ENCODE peak calls at places on chromosomes 12 and 14, in eight cellular contexts. One of them, this sample, is unnamed.

GRCh38 chr12:85350356-85350755 is 70.3 kb downstream of the ALX1 start:
- DNase-seq in IMR-90: no peak
- DNase-seq in CD8-positive, alpha-beta T cell: no peak
- DNase-seq in breast epithelium: no peak
- DNase-seq in lower lobe of right lung: no peak
- DNase-seq in stomach: no peak
- DNase-seq in hepatocyte: no peak
- DNase-seq in heart left ventricle: no peak
- DNase-seq in this sample: no peak

GRCh38 chr14:60637490-60638452 is 11.5 kb downstream of the SIX1 start:
- DNase-seq in lower lobe of right lung: no peak
- DNase-seq in IMR-90: peak
- DNase-seq in stomach: no peak
- DNase-seq in breast epithelium: no peak
- DNase-seq in heart left ventricle: no peak
- DNase-seq in hepatocyte: peak
- DNase-seq in CD8-positive, alpha-beta T cell: no peak
- DNase-seq in this sample: no peak

GRCh38 chr14:41810362-41810761 is 203.7 kb downstream of the LRFN5 start:
- DNase-seq in heart left ventricle: no peak
- DNase-seq in hepatocyte: no peak
- DNase-seq in breast epithelium: no peak
- DNase-seq in IMR-90: no peak
- DNase-seq in lower lobe of right lung: no peak
- DNase-seq in CD8-positive, alpha-beta T cell: no peak
- DNase-seq in stomach: no peak
- DNase-seq in this sample: no peak

GRCh38 chr12:54033980-54034783 is 1.3 kb downstream of the HOXC5 start:
- DNase-seq in CD8-positive, alpha-beta T cell: no peak
- DNase-seq in hepatocyte: no peak
- DNase-seq in heart left ventricle: no peak
- DNase-seq in stomach: no peak
- DNase-seq in IMR-90: no peak
- DNase-seq in lower lobe of right lung: no peak
- DNase-seq in breast epithelium: no peak
- DNase-seq in this sample: peak

GRCh38 chr12:58443273-58443980 is 476.9 kb downstream of the LRIG3 start:
- DNase-seq in stomach: no peak
- DNase-seq in breast epithelium: no peak
- DNase-seq in lower lobe of right lung: no peak
- DNase-seq in CD8-positive, alpha-beta T cell: no peak
- DNase-seq in IMR-90: peak
- DNase-seq in heart left ventricle: no peak
- DNase-seq in hepatocyte: peak
- DNase-seq in this sample: no peak

GRCh38 chr12:124599074-124599999 is 31.9 kb upstream of the NCOR2 start:
- DNase-seq in hepatocyte: no peak
- DNase-seq in IMR-90: peak
- DNase-seq in breast epithelium: no peak
- DNase-seq in CD8-positive, alpha-beta T cell: no peak
- DNase-seq in heart left ventricle: no peak
- DNase-seq in lower lobe of right lung: no peak
- DNase-seq in stomach: no peak
- DNase-seq in this sample: no peak

GRCh38 chr12:12986775-12987332 is 13.2 kb downstream of the HEBP1 start:
- DNase-seq in CD8-positive, alpha-beta T cell: no peak
- DNase-seq in IMR-90: no peak
- DNase-seq in breast epithelium: no peak
- DNase-seq in stomach: no peak
- DNase-seq in lower lobe of right lung: no peak
- DNase-seq in heart left ventricle: no peak
- DNase-seq in hepatocyte: no peak
- DNase-seq in this sample: no peak

GRCh38 chr14:76564471-76565119 is 188.7 kb downstream of the ESRRB start:
- DNase-seq in lower lobe of right lung: no peak
- DNase-seq in IMR-90: no peak
- DNase-seq in hepatocyte: no peak
- DNase-seq in breast epithelium: no peak
- DNase-seq in heart left ventricle: no peak
- DNase-seq in stomach: no peak
- DNase-seq in CD8-positive, alpha-beta T cell: no peak
- DNase-seq in this sample: no peak

GRCh38 chr14:33451211-33451610 is 499.7 kb downstream of the EGLN3 start:
- DNase-seq in breast epithelium: no peak
- DNase-seq in CD8-positive, alpha-beta T cell: no peak
- DNase-seq in stomach: no peak
- DNase-seq in lower lobe of right lung: no peak
- DNase-seq in hepatocyte: no peak
- DNase-seq in IMR-90: no peak
- DNase-seq in heart left ventricle: no peak
- DNase-seq in this sample: no peak

GRCh38 chr12:55829967-55830600 is 697 bp upstream of the DNAJC14 start:
- DNase-seq in breast epithelium: peak
- DNase-seq in IMR-90: no peak
- DNase-seq in hepatocyte: peak
- DNase-seq in CD8-positive, alpha-beta T cell: peak
- DNase-seq in stomach: peak
- DNase-seq in heart left ventricle: peak
- DNase-seq in lower lobe of right lung: peak
- DNase-seq in this sample: peak

GRCh38 chr14:58947816-58948440 is 240.5 kb upstream of the DAAM1 start:
- DNase-seq in IMR-90: no peak
- DNase-seq in stomach: no peak
- DNase-seq in heart left ventricle: no peak
- DNase-seq in lower lobe of right lung: no peak
- DNase-seq in hepatocyte: peak
- DNase-seq in breast epithelium: no peak
- DNase-seq in CD8-positive, alpha-beta T cell: no peak
- DNase-seq in this sample: no peak

GRCh38 chr14:25053585-25053984 is 3.6 kb upstream of the STXBP6 start:
- DNase-seq in IMR-90: no peak
- DNase-seq in lower lobe of right lung: no peak
- DNase-seq in heart left ventricle: no peak
- DNase-seq in CD8-positive, alpha-beta T cell: no peak
- DNase-seq in hepatocyte: no peak
- DNase-seq in stomach: no peak
- DNase-seq in breast epithelium: no peak
- DNase-seq in this sample: no peak

GRCh38 chr12:113333111-113333750 is 1.7 kb downstream of the SLC8B1 start:
- DNase-seq in breast epithelium: no peak
- DNase-seq in lower lobe of right lung: no peak
- DNase-seq in CD8-positive, alpha-beta T cell: no peak
- DNase-seq in stomach: no peak
- DNase-seq in heart left ventricle: no peak
- DNase-seq in IMR-90: no peak
- DNase-seq in hepatocyte: no peak
- DNase-seq in this sample: no peak

GRCh38 chr14:26527095-26527494 is 70.7 kb downstream of the NOVA1 start:
- DNase-seq in stomach: no peak
- DNase-seq in breast epithelium: no peak
- DNase-seq in IMR-90: peak
- DNase-seq in hepatocyte: no peak
- DNase-seq in lower lobe of right lung: no peak
- DNase-seq in heart left ventricle: no peak
- DNase-seq in CD8-positive, alpha-beta T cell: no peak
- DNase-seq in this sample: no peak

GRCh38 chr12:116595186-116595585 is 36.0 kb downstream of the MAP1LC3B2 start:
- DNase-seq in stomach: no peak
- DNase-seq in CD8-positive, alpha-beta T cell: no peak
- DNase-seq in lower lobe of right lung: no peak
- DNase-seq in breast epithelium: no peak
- DNase-seq in hepatocyte: no peak
- DNase-seq in heart left ventricle: no peak
- DNase-seq in IMR-90: no peak
- DNase-seq in this sample: no peak

DNA sequence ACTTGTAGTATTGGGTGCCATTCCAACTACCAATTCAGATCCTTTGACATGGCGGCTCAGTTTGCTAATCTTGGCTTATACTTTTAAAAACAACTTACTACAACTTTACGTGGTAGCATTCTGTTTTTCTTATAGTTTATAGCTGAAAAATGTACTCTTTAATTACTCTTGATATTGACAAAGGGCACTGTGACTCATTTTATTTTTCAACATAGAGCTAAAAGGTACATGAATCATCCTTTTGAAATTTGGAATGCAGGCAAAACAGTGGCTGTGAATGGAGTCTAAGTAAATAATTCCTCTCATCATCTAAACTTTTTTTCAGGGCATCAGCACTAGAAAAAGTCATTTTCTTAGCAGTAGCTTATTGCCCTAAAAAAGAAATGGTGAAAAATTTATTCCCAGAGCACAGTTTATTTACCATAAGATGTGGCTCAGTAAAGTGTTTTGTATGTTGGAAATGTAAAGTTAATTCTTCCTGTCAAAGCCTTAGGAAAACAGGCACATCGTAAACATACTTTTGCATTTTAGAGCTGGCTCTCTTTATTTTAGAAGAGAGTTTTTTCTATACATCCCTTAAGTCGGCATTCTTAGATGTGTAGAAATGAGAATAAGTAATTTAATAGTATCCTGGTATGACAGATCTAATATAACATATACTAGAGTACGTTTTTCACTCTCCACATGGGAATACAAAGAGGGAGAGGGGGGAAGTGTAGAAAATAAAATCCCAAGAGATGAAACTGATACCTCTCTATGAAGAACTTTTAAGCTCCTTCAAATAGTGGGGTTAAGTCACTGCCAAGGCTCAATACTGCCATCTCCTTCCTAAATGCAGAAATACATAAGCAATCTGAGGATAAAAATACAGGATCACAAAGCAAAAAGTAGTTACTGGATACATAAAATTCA is 55.2 kb downstream of the SLC25A21 start:
- DNase-seq in heart left ventricle: no peak
- DNase-seq in CD8-positive, alpha-beta T cell: no peak
- DNase-seq in hepatocyte: peak
- DNase-seq in stomach: no peak
- DNase-seq in lower lobe of right lung: no peak
- DNase-seq in IMR-90: peak
- DNase-seq in breast epithelium: no peak
- DNase-seq in this sample: no peak
- TF ChIP-seq CTCF in heart left ventricle: no peak
- TF ChIP-seq CTCF in CD8-positive, alpha-beta T cell: no peak
- TF ChIP-seq CTCF in hepatocyte: peak
- TF ChIP-seq CTCF in stomach: no peak
- TF ChIP-seq CTCF in lower lobe of right lung: no peak
- TF ChIP-seq CTCF in IMR-90: peak
- TF ChIP-seq CTCF in breast epithelium: no peak
- TF ChIP-seq CTCF in this sample: no peak

GRCh38 chr14:50233335-50234250 is 2.2 kb upstream of the SOS2 start:
- DNase-seq in breast epithelium: no peak
- DNase-seq in heart left ventricle: no peak
- DNase-seq in IMR-90: no peak
- DNase-seq in CD8-positive, alpha-beta T cell: no peak
- DNase-seq in lower lobe of right lung: no peak
- DNase-seq in hepatocyte: no peak
- DNase-seq in stomach: no peak
- DNase-seq in this sample: no peak

GRCh38 chr14:50230601-50231474 is 540 bp downstream of the SOS2 start:
- DNase-seq in lower lobe of right lung: peak
- DNase-seq in CD8-positive, alpha-beta T cell: peak
- DNase-seq in IMR-90: peak
- DNase-seq in heart left ventricle: peak
- DNase-seq in hepatocyte: peak
- DNase-seq in breast epithelium: peak
- DNase-seq in stomach: peak
- DNase-seq in this sample: peak

GRCh38 chr14:50232276-50232642 is 881 bp upstream of the SOS2 start:
- DNase-seq in lower lobe of right lung: no peak
- DNase-seq in heart left ventricle: no peak
- DNase-seq in IMR-90: no peak
- DNase-seq in hepatocyte: no peak
- DNase-seq in CD8-positive, alpha-beta T cell: no peak
- DNase-seq in breast epithelium: no peak
- DNase-seq in stomach: no peak
- DNase-seq in this sample: no peak

GRCh38 chr14:50229646-50230045 is 1.7 kb downstream of the SOS2 start:
- DNase-seq in CD8-positive, alpha-beta T cell: no peak
- DNase-seq in hepatocyte: no peak
- DNase-seq in breast epithelium: no peak
- DNase-seq in lower lobe of right lung: no peak
- DNase-seq in IMR-90: no peak
- DNase-seq in heart left ventricle: no peak
- DNase-seq in stomach: no peak
- DNase-seq in this sample: no peak

GRCh38 chr14:50231475-50232275 is at the start of gene SOS2:
- DNase-seq in breast epithelium: peak
- DNase-seq in CD8-positive, alpha-beta T cell: peak
- DNase-seq in IMR-90: peak
- DNase-seq in stomach: peak
- DNase-seq in lower lobe of right lung: peak
- DNase-seq in heart left ventricle: peak
- DNase-seq in hepatocyte: peak
- DNase-seq in this sample: peak
- H3K4me3 ChIP-seq in breast epithelium: peak
- H3K4me3 ChIP-seq in CD8-positive, alpha-beta T cell: peak
- H3K4me3 ChIP-seq in IMR-90: peak
- H3K4me3 ChIP-seq in stomach: peak
- H3K4me3 ChIP-seq in lower lobe of right lung: peak
- H3K4me3 ChIP-seq in heart left ventricle: peak
- H3K4me3 ChIP-seq in hepatocyte: peak
- H3K4me3 ChIP-seq in this sample: peak

GRCh38 chr14:103704708-103705107 is 10.5 kb downstream of the XRCC3 start:
- DNase-seq in hepatocyte: no peak
- DNase-seq in lower lobe of right lung: no peak
- DNase-seq in CD8-positive, alpha-beta T cell: no peak
- DNase-seq in stomach: no peak
- DNase-seq in heart left ventricle: no peak
- DNase-seq in breast epithelium: no peak
- DNase-seq in IMR-90: no peak
- DNase-seq in this sample: no peak

GRCh38 chr14:103703433-103704385 is 11.5 kb downstream of the XRCC3 start:
- DNase-seq in heart left ventricle: no peak
- DNase-seq in stomach: no peak
- DNase-seq in hepatocyte: no peak
- DNase-seq in breast epithelium: no peak
- DNase-seq in CD8-positive, alpha-beta T cell: no peak
- DNase-seq in lower lobe of right lung: no peak
- DNase-seq in IMR-90: no peak
- DNase-seq in this sample: no peak

GRCh38 chr14:103702095-103702494 is 13.2 kb downstream of the XRCC3 start:
- DNase-seq in stomach: no peak
- DNase-seq in breast epithelium: no peak
- DNase-seq in CD8-positive, alpha-beta T cell: no peak
- DNase-seq in lower lobe of right lung: no peak
- DNase-seq in hepatocyte: no peak
- DNase-seq in IMR-90: no peak
- DNase-seq in heart left ventricle: no peak
- DNase-seq in this sample: no peak

GRCh38 chr14:103700753-103701490 is 14.3 kb downstream of the XRCC3 start:
- DNase-seq in heart left ventricle: peak
- DNase-seq in IMR-90: no peak
- DNase-seq in stomach: no peak
- DNase-seq in hepatocyte: no peak
- DNase-seq in CD8-positive, alpha-beta T cell: no peak
- DNase-seq in lower lobe of right lung: no peak
- DNase-seq in breast epithelium: no peak
- DNase-seq in this sample: no peak

GRCh38 chr14:103702497-103703432 is 12.5 kb downstream of the XRCC3 start:
- DNase-seq in IMR-90: no peak
- DNase-seq in hepatocyte: no peak
- DNase-seq in heart left ventricle: no peak
- DNase-seq in lower lobe of right lung: no peak
- DNase-seq in CD8-positive, alpha-beta T cell: no peak
- DNase-seq in stomach: no peak
- DNase-seq in breast epithelium: no peak
- DNase-seq in this sample: no peak
- H3K27ac ChIP-seq in IMR-90: no peak
- H3K27ac ChIP-seq in hepatocyte: no peak
- H3K27ac ChIP-seq in heart left ventricle: no peak
- H3K27ac ChIP-seq in lower lobe of right lung: peak
- H3K27ac ChIP-seq in CD8-positive, alpha-beta T cell: no peak
- H3K27ac ChIP-seq in stomach: no peak
- H3K27ac ChIP-seq in breast epithelium: no peak
- H3K27ac ChIP-seq in this sample: no peak

GRCh38 chr12:28172434-28173030 is 17.7 kb upstream of the CCDC91 start:
- DNase-seq in hepatocyte: peak
- DNase-seq in breast epithelium: no peak
- DNase-seq in heart left ventricle: no peak
- DNase-seq in CD8-positive, alpha-beta T cell: no peak
- DNase-seq in IMR-90: peak
- DNase-seq in lower lobe of right lung: no peak
- DNase-seq in stomach: peak
- DNase-seq in this sample: no peak
- TF ChIP-seq CTCF in hepatocyte: peak
- TF ChIP-seq CTCF in breast epithelium: peak
- TF ChIP-seq CTCF in heart left ventricle: peak
- TF ChIP-seq CTCF in CD8-positive, alpha-beta T cell: no peak
- TF ChIP-seq CTCF in IMR-90: peak
- TF ChIP-seq CTCF in lower lobe of right lung: peak
- TF ChIP-seq CTCF in stomach: no peak
- TF ChIP-seq CTCF in this sample: peak

This sample was measured in upper lobe of right lung.